ENCODE peak calls at places on chromosomes 16 and 17, in seven cellular contexts. One of them, this sample, is unnamed.

GRCh38 chr16:82699711-82700495 is 73.1 kb downstream of the CDH13 start:
- DNase-seq in SK-N-SH: no peak
- DNase-seq in GM06990: no peak
- DNase-seq in sigmoid colon: no peak
- DNase-seq in AG04450: no peak
- DNase-seq in HFFc6: peak
- DNase-seq in RWPE1: peak
- DNase-seq in this sample: no peak

GRCh38 chr16:83717308-83717707 is 90.5 kb upstream of the HSBP1 start:
- DNase-seq in SK-N-SH: no peak
- DNase-seq in GM06990: no peak
- DNase-seq in sigmoid colon: no peak
- DNase-seq in AG04450: no peak
- DNase-seq in HFFc6: no peak
- DNase-seq in RWPE1: no peak
- DNase-seq in this sample: no peak

GRCh38 chr16:62225675-62226074 is 189.4 kb upstream of the CDH8 start:
- DNase-seq in SK-N-SH: peak
- DNase-seq in GM06990: no peak
- DNase-seq in sigmoid colon: no peak
- DNase-seq in AG04450: no peak
- DNase-seq in HFFc6: no peak
- DNase-seq in RWPE1: peak
- DNase-seq in this sample: peak

GRCh38 chr17:76197911-76198310 is 42.4 kb downstream of the RNF157 start:
- DNase-seq in SK-N-SH: no peak
- DNase-seq in GM06990: no peak
- DNase-seq in sigmoid colon: no peak
- DNase-seq in AG04450: no peak
- DNase-seq in HFFc6: no peak
- DNase-seq in RWPE1: no peak
- DNase-seq in this sample: no peak

GRCh38 chr16:9800180-9800738 is 382.0 kb downstream of the GRIN2A start:
- DNase-seq in SK-N-SH: no peak
- DNase-seq in GM06990: no peak
- DNase-seq in sigmoid colon: no peak
- DNase-seq in AG04450: no peak
- DNase-seq in HFFc6: no peak
- DNase-seq in RWPE1: no peak
- DNase-seq in this sample: no peak

GRCh38 chr16:9225527-9226316 is 134.3 kb downstream of the HAPSTR1 start:
- DNase-seq in SK-N-SH: peak
- DNase-seq in GM06990: no peak
- DNase-seq in sigmoid colon: peak
- DNase-seq in AG04450: no peak
- DNase-seq in HFFc6: no peak
- DNase-seq in RWPE1: no peak
- DNase-seq in this sample: no peak

GRCh38 chr16:88306860-88307545 is 75.8 kb upstream of the ZNF469 start:
- DNase-seq in SK-N-SH: no peak
- DNase-seq in GM06990: no peak
- DNase-seq in sigmoid colon: no peak
- DNase-seq in AG04450: peak
- DNase-seq in HFFc6: peak
- DNase-seq in RWPE1: no peak
- DNase-seq in this sample: no peak

GRCh38 chr17:70187383-70187782 is 18.1 kb downstream of the KCNJ2 start:
- DNase-seq in SK-N-SH: no peak
- DNase-seq in GM06990: no peak
- DNase-seq in sigmoid colon: no peak
- DNase-seq in AG04450: no peak
- DNase-seq in HFFc6: no peak
- DNase-seq in RWPE1: peak
- DNase-seq in this sample: no peak

GRCh38 chr16:10577305-10578202 is 2.8 kb downstream of the EMP2 start:
- DNase-seq in SK-N-SH: peak
- DNase-seq in GM06990: no peak
- DNase-seq in sigmoid colon: peak
- DNase-seq in AG04450: no peak
- DNase-seq in HFFc6: peak
- DNase-seq in RWPE1: no peak
- DNase-seq in this sample: no peak

GRCh38 chr17:78129385-78130079 is 977 bp upstream of the TMC6 start:
- DNase-seq in SK-N-SH: no peak
- DNase-seq in GM06990: peak
- DNase-seq in sigmoid colon: no peak
- DNase-seq in AG04450: no peak
- DNase-seq in HFFc6: no peak
- DNase-seq in RWPE1: no peak
- DNase-seq in this sample: no peak

GRCh38 chr16:4679854-4680636 is 13.3 kb upstream of the NUDT16L1 start:
- DNase-seq in SK-N-SH: no peak
- DNase-seq in GM06990: no peak
- DNase-seq in sigmoid colon: peak
- DNase-seq in AG04450: peak
- DNase-seq in HFFc6: no peak
- DNase-seq in RWPE1: peak
- DNase-seq in this sample: no peak

GRCh38 chr16:10494343-10495030 is 85.9 kb downstream of the EMP2 start:
- DNase-seq in SK-N-SH: no peak
- DNase-seq in GM06990: no peak
- DNase-seq in sigmoid colon: no peak
- DNase-seq in AG04450: no peak
- DNase-seq in HFFc6: no peak
- DNase-seq in RWPE1: no peak
- DNase-seq in this sample: no peak

GRCh38 chr16:59540621-59541020 is 806.5 kb upstream of the GOT2 start:
- DNase-seq in SK-N-SH: no peak
- DNase-seq in GM06990: no peak
- DNase-seq in sigmoid colon: no peak
- DNase-seq in AG04450: no peak
- DNase-seq in HFFc6: peak
- DNase-seq in RWPE1: no peak
- DNase-seq in this sample: no peak

GRCh38 chr17:8941980-8942617 is 23.4 kb downstream of the PIK3R5 start:
- DNase-seq in SK-N-SH: no peak
- DNase-seq in GM06990: peak
- DNase-seq in sigmoid colon: no peak
- DNase-seq in AG04450: no peak
- DNase-seq in HFFc6: no peak
- DNase-seq in RWPE1: no peak
- DNase-seq in this sample: no peak

GRCh38 chr16:86929149-86929871 is 351.0 kb downstream of the FOXL1 start:
- DNase-seq in SK-N-SH: no peak
- DNase-seq in GM06990: no peak
- DNase-seq in sigmoid colon: no peak
- DNase-seq in AG04450: peak
- DNase-seq in HFFc6: no peak
- DNase-seq in RWPE1: peak
- DNase-seq in this sample: no peak

GRCh38 chr16:76639685-76640289 is 362.6 kb downstream of the CNTNAP4 start:
- DNase-seq in SK-N-SH: peak
- DNase-seq in GM06990: no peak
- DNase-seq in sigmoid colon: no peak
- DNase-seq in AG04450: no peak
- DNase-seq in HFFc6: no peak
- DNase-seq in RWPE1: peak
- DNase-seq in this sample: peak

GRCh38 chr16:29849505-29849904 is 13.5 kb downstream of the CDIPT start:
- DNase-seq in SK-N-SH: no peak
- DNase-seq in GM06990: no peak
- DNase-seq in sigmoid colon: no peak
- DNase-seq in AG04450: no peak
- DNase-seq in HFFc6: no peak
- DNase-seq in RWPE1: no peak
- DNase-seq in this sample: no peak

GRCh38 chr17:72657467-72658317 is 434.8 kb downstream of the SLC39A11 start:
- DNase-seq in SK-N-SH: no peak
- DNase-seq in GM06990: no peak
- DNase-seq in sigmoid colon: no peak
- DNase-seq in AG04450: no peak
- DNase-seq in HFFc6: no peak
- DNase-seq in RWPE1: no peak
- DNase-seq in this sample: no peak

DNA sequence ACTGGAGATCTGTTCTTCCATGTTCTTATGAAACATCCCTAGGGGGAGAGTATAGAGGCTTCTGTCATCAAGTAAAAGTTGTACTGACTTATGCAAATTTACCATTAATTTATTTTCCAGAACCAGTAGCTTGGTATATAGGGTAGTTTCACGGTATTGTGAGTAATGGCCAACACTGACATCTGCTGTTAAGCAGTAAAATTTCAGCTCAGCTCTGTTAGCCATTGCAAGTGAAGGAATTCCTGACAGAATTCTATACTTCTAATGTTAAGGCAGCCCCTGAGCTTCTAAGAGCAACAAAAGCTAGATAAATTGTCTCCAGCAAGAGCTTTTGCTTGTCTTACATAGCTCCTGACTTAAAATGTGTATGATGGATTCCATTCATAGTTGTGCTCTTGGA is 613.5 kb upstream of the C16orf82 start:
- DNase-seq in SK-N-SH: no peak
- DNase-seq in GM06990: no peak
- DNase-seq in sigmoid colon: no peak
- DNase-seq in AG04450: no peak
- DNase-seq in HFFc6: no peak
- DNase-seq in RWPE1: no peak
- DNase-seq in this sample: no peak
- TF ChIP-seq CTCF in SK-N-SH: no peak
- TF ChIP-seq CTCF in GM06990: peak
- TF ChIP-seq CTCF in sigmoid colon: no peak
- TF ChIP-seq CTCF in AG04450: no peak
- TF ChIP-seq CTCF in HFFc6: no peak
- TF ChIP-seq CTCF in RWPE1: no peak
- TF ChIP-seq CTCF in this sample: peak

DNA sequence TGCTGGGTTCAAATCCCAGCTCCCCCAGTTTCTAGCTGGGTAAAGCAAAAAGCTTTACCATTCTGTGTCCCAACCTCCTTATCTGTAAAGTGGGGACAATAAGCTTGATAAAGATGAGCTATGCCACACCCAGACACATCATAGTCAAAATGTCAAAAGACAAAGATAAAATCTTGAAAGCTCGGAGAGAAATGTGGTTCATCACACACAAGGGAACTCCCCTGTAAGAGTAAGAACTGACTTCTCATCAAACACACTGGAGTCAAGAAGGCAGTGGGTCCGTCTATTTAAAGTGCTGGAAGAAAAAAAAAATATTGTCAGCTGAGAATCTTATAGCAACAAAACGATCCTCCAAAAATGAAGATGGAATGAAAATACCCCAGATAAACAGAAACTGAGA is 25.3 kb downstream of the CACNG5 start:
- DNase-seq in SK-N-SH: no peak
- DNase-seq in GM06990: no peak
- DNase-seq in sigmoid colon: no peak
- DNase-seq in AG04450: no peak
- DNase-seq in HFFc6: no peak
- DNase-seq in RWPE1: no peak
- DNase-seq in this sample: no peak
- TF ChIP-seq CTCF in SK-N-SH: no peak
- TF ChIP-seq CTCF in GM06990: no peak
- TF ChIP-seq CTCF in sigmoid colon: no peak
- TF ChIP-seq CTCF in AG04450: no peak
- TF ChIP-seq CTCF in HFFc6: no peak
- TF ChIP-seq CTCF in RWPE1: no peak
- TF ChIP-seq CTCF in this sample: no peak

GRCh38 chr17:80347536-80347935 is 67.4 kb upstream of the ENDOV start:
- DNase-seq in SK-N-SH: no peak
- DNase-seq in GM06990: no peak
- DNase-seq in sigmoid colon: no peak
- DNase-seq in AG04450: no peak
- DNase-seq in HFFc6: no peak
- DNase-seq in RWPE1: no peak
- DNase-seq in this sample: no peak

GRCh38 chr17:80349437-80350160 is 65.4 kb upstream of the ENDOV start:
- DNase-seq in SK-N-SH: no peak
- DNase-seq in GM06990: no peak
- DNase-seq in sigmoid colon: no peak
- DNase-seq in AG04450: no peak
- DNase-seq in HFFc6: no peak
- DNase-seq in RWPE1: no peak
- DNase-seq in this sample: no peak

GRCh38 chr17:80347948-80348351 is 67.0 kb upstream of the ENDOV start:
- DNase-seq in SK-N-SH: no peak
- DNase-seq in GM06990: no peak
- DNase-seq in sigmoid colon: no peak
- DNase-seq in AG04450: no peak
- DNase-seq in HFFc6: no peak
- DNase-seq in RWPE1: no peak
- DNase-seq in this sample: no peak

GRCh38 chr17:80346498-80347275 is 68.3 kb upstream of the ENDOV start:
- DNase-seq in SK-N-SH: no peak
- DNase-seq in GM06990: no peak
- DNase-seq in sigmoid colon: no peak
- DNase-seq in AG04450: no peak
- DNase-seq in HFFc6: no peak
- DNase-seq in RWPE1: no peak
- DNase-seq in this sample: no peak

DNA sequence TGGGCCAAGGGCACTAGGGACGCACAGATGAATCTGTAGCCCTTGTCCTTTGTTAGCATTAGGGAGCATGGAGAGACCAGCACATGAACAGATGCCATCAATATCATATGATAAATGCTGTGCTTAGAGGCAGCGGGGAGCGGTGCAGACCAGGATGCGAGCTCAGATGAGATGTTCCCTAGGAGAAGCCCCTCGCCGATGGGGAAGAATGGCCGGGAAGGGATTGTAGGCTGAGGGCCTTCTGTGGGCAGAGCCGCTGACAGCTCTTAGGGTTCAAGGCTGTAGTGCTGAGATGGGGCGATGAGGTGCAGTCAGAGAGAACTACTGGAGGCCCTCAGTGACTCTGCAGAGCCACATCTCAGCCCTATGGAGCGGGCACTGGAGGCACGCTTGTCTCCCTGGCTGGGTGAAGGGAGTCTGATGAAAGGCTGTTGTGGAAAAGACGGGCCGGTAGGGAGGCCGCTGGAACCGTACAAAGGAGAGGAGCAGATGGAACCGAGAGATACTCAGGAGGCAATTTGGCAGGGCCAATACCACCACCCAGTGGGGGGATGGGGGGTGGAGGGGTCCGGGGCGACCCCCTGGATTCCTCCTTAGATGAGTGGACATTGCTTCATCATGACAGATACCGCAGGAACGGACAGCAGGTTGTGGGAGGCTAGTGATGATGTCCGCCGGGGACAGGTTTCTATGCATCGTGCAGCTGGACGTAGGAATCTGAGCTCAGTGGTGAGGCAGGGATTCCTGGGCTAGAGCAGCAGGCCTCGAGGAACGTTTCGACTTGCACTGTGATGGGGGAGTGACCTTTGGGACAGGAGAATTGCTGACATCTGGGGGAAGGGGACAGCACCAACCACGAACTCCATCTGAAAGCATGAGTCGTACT is 66.2 kb upstream of the ENDOV start:
- DNase-seq in SK-N-SH: no peak
- DNase-seq in GM06990: no peak
- DNase-seq in sigmoid colon: no peak
- DNase-seq in AG04450: no peak
- DNase-seq in HFFc6: no peak
- DNase-seq in RWPE1: no peak
- DNase-seq in this sample: no peak
- TF ChIP-seq CTCF in SK-N-SH: no peak
- TF ChIP-seq CTCF in GM06990: no peak
- TF ChIP-seq CTCF in sigmoid colon: no peak
- TF ChIP-seq CTCF in AG04450: no peak
- TF ChIP-seq CTCF in HFFc6: no peak
- TF ChIP-seq CTCF in RWPE1: no peak
- TF ChIP-seq CTCF in this sample: no peak

GRCh38 chr16:72664480-72665408 is 383.2 kb downstream of the ZFHX3 start:
- DNase-seq in SK-N-SH: peak
- DNase-seq in GM06990: peak
- DNase-seq in sigmoid colon: peak
- DNase-seq in AG04450: peak
- DNase-seq in HFFc6: peak
- DNase-seq in RWPE1: peak
- DNase-seq in this sample: peak
- TF ChIP-seq CTCF in SK-N-SH: peak
- TF ChIP-seq CTCF in GM06990: no peak
- TF ChIP-seq CTCF in sigmoid colon: no peak
- TF ChIP-seq CTCF in AG04450: no peak
- TF ChIP-seq CTCF in HFFc6: peak
- TF ChIP-seq CTCF in RWPE1: no peak
- TF ChIP-seq CTCF in this sample: peak

This sample was measured in neural crest cell.